ENCODE peak calls at places on chromosomes 5 and 9, in four cellular contexts. W, J, R and E are unnamed samples.

GRCh38 chr5:145854651-145855258 is 18.1 kb downstream of the GRXCR2 start:
- DNase-seq in R (no peak), J (no peak), W (no peak), E (no peak)

GRCh38 chr9:106874657-106875056 is 11.7 kb downstream of the ZNF462 start:
- DNase-seq in R (no peak), J (no peak), W (no peak), E (no peak)

GRCh38 chr9:87667164-87667738 is 58.7 kb upstream of the CTSL start:
- DNase-seq in J (no peak), W (no peak), R (no peak), E (no peak)

GRCh38 chr5:102731704-102732103 is 23.4 kb upstream of the PAM start:
- DNase-seq in W (no peak), R (no peak), J (no peak), E (no peak)

GRCh38 chr5:169561883-169562282 is 21.7 kb upstream of the SPDL1 start:
- DNase-seq in R (no peak), J (no peak), W (no peak), E (no peak)

GRCh38 chr9:96140401-96141180 is 161.4 kb downstream of the HSD17B3 start:
- DNase-seq in W (no peak), J (no peak), R (no peak), E (no peak)

GRCh38 chr5:160324885-160325284 is 12.5 kb upstream of the CCNJL start:
- DNase-seq in R (no peak), W (no peak), J (no peak), E (no peak)

GRCh38 chr9:113293285-113293874 is 9.8 kb downstream of the RNF183 start:
- DNase-seq in J (no peak), W (no peak), R (no peak), E (no peak)

GRCh38 chr5:67021522-67022316 is 174.9 kb downstream of the CD180 start:
- DNase-seq in J (no peak), W (no peak), R (no peak), E (no peak)